ENCODE peak calls at places on chromosomes 4 and X, in five cellular contexts. One of them, this sample, is unnamed.

GRCh38 chr4:113406723-113407016 is 354.9 kb downstream of the CAMK2D start:
- DNase-seq in ACHN: no peak
- DNase-seq in type B pancreatic cell: no peak
- DNase-seq in activated naive CD8-positive, alpha-beta T cell treated with anti-CD3 and anti-CD28 coated beads, Interleukin-2, amount 50 U/mL, for 24 hours: no peak
- DNase-seq in HEK293T: no peak
- DNase-seq in this sample: no peak

GRCh38 chrX:27915617-27916016 is 65.6 kb downstream of the DCAF8L1 start:
- DNase-seq in activated naive CD8-positive, alpha-beta T cell treated with anti-CD3 and anti-CD28 coated beads, Interleukin-2, amount 50 U/mL, for 24 hours: no peak
- DNase-seq in ACHN: no peak
- DNase-seq in HEK293T: no peak
- DNase-seq in type B pancreatic cell: no peak
- DNase-seq in this sample: no peak

GRCh38 chr4:95050980-95051688 is 293.4 kb downstream of the BMPR1B start:
- DNase-seq in activated naive CD8-positive, alpha-beta T cell treated with anti-CD3 and anti-CD28 coated beads, Interleukin-2, amount 50 U/mL, for 24 hours: no peak
- DNase-seq in ACHN: no peak
- DNase-seq in HEK293T: peak; percentile 32
- DNase-seq in type B pancreatic cell: no peak
- DNase-seq in this sample: peak; percentile 29

GRCh38 chrX:152817082-152817744 is 13.3 kb downstream of the CETN2 start:
- DNase-seq in type B pancreatic cell: no peak
- DNase-seq in activated naive CD8-positive, alpha-beta T cell treated with anti-CD3 and anti-CD28 coated beads, Interleukin-2, amount 50 U/mL, for 24 hours: peak; percentile 7
- DNase-seq in HEK293T: peak; percentile 61
- DNase-seq in ACHN: peak; percentile 13
- DNase-seq in this sample: peak; percentile 33

GRCh38 chr4:96389752-96390151 is 549.9 kb downstream of the PDHA2 start:
- DNase-seq in activated naive CD8-positive, alpha-beta T cell treated with anti-CD3 and anti-CD28 coated beads, Interleukin-2, amount 50 U/mL, for 24 hours: no peak
- DNase-seq in type B pancreatic cell: no peak
- DNase-seq in ACHN: no peak
- DNase-seq in HEK293T: no peak
- DNase-seq in this sample: no peak

GRCh38 chr4:100087743-100088142 is 102.5 kb downstream of the DDIT4L start:
- DNase-seq in type B pancreatic cell: no peak
- DNase-seq in activated naive CD8-positive, alpha-beta T cell treated with anti-CD3 and anti-CD28 coated beads, Interleukin-2, amount 50 U/mL, for 24 hours: no peak
- DNase-seq in ACHN: no peak
- DNase-seq in HEK293T: no peak
- DNase-seq in this sample: no peak

GRCh38 chr4:150244600-150244999 is 166.4 kb downstream of the DCLK2 start:
- DNase-seq in ACHN: peak; percentile 69
- DNase-seq in type B pancreatic cell: no peak
- DNase-seq in HEK293T: peak; percentile 53
- DNase-seq in activated naive CD8-positive, alpha-beta T cell treated with anti-CD3 and anti-CD28 coated beads, Interleukin-2, amount 50 U/mL, for 24 hours: no peak
- DNase-seq in this sample: peak; percentile 52

GRCh38 chr4:61740950-61741638 is 541.0 kb downstream of the ADGRL3 start:
- DNase-seq in activated naive CD8-positive, alpha-beta T cell treated with anti-CD3 and anti-CD28 coated beads, Interleukin-2, amount 50 U/mL, for 24 hours: no peak
- DNase-seq in type B pancreatic cell: no peak
- DNase-seq in HEK293T: no peak
- DNase-seq in ACHN: no peak
- DNase-seq in this sample: no peak

GRCh38 chr4:185811509-185812364 is at the start of gene SORBS2:
- DNase-seq in HEK293T: peak; percentile 21
- DNase-seq in activated naive CD8-positive, alpha-beta T cell treated with anti-CD3 and anti-CD28 coated beads, Interleukin-2, amount 50 U/mL, for 24 hours: no peak
- DNase-seq in type B pancreatic cell: no peak
- DNase-seq in ACHN: peak; percentile 79
- DNase-seq in this sample: peak; percentile 75

GRCh38 chr4:158302076-158302866 is 92.0 kb downstream of the TMEM144 start:
- DNase-seq in activated naive CD8-positive, alpha-beta T cell treated with anti-CD3 and anti-CD28 coated beads, Interleukin-2, amount 50 U/mL, for 24 hours: no peak
- DNase-seq in HEK293T: no peak
- DNase-seq in type B pancreatic cell: no peak
- DNase-seq in ACHN: no peak
- DNase-seq in this sample: no peak

GRCh38 chr4:134952305-134952704 is 750.7 kb upstream of the PABPC4L start:
- DNase-seq in ACHN: no peak
- DNase-seq in activated naive CD8-positive, alpha-beta T cell treated with anti-CD3 and anti-CD28 coated beads, Interleukin-2, amount 50 U/mL, for 24 hours: no peak
- DNase-seq in type B pancreatic cell: no peak
- DNase-seq in HEK293T: no peak
- DNase-seq in this sample: no peak

GRCh38 chr4:73729534-73730165 is 10.7 kb upstream of the CXCL8 start:
- DNase-seq in activated naive CD8-positive, alpha-beta T cell treated with anti-CD3 and anti-CD28 coated beads, Interleukin-2, amount 50 U/mL, for 24 hours: no peak
- DNase-seq in type B pancreatic cell: no peak
- DNase-seq in HEK293T: peak; percentile 63
- DNase-seq in ACHN: peak; percentile 78
- DNase-seq in this sample: peak; percentile 70

GRCh38 chr4:72714482-72715279 is 145.7 kb upstream of the ADAMTS3 start:
- DNase-seq in activated naive CD8-positive, alpha-beta T cell treated with anti-CD3 and anti-CD28 coated beads, Interleukin-2, amount 50 U/mL, for 24 hours: no peak
- DNase-seq in HEK293T: no peak
- DNase-seq in ACHN: no peak
- DNase-seq in type B pancreatic cell: no peak
- DNase-seq in this sample: no peak

GRCh38 chr4:73486497-73486896 is 5.0 kb downstream of the AFM start:
- DNase-seq in HEK293T: no peak
- DNase-seq in type B pancreatic cell: no peak
- DNase-seq in activated naive CD8-positive, alpha-beta T cell treated with anti-CD3 and anti-CD28 coated beads, Interleukin-2, amount 50 U/mL, for 24 hours: no peak
- DNase-seq in ACHN: no peak
- DNase-seq in this sample: no peak

GRCh38 chrX:42237956-42238355 is 314.6 kb upstream of the CASK start:
- DNase-seq in ACHN: no peak
- DNase-seq in activated naive CD8-positive, alpha-beta T cell treated with anti-CD3 and anti-CD28 coated beads, Interleukin-2, amount 50 U/mL, for 24 hours: no peak
- DNase-seq in HEK293T: no peak
- DNase-seq in type B pancreatic cell: no peak
- DNase-seq in this sample: no peak

GRCh38 chr4:174210952-174211490 is 72.4 kb downstream of the FBXO8 start:
- DNase-seq in HEK293T: no peak
- DNase-seq in type B pancreatic cell: no peak
- DNase-seq in ACHN: no peak
- DNase-seq in activated naive CD8-positive, alpha-beta T cell treated with anti-CD3 and anti-CD28 coated beads, Interleukin-2, amount 50 U/mL, for 24 hours: no peak
- DNase-seq in this sample: no peak

GRCh38 chr4:94457692-94458106 is 6.0 kb downstream of the PDLIM5 start:
- DNase-seq in activated naive CD8-positive, alpha-beta T cell treated with anti-CD3 and anti-CD28 coated beads, Interleukin-2, amount 50 U/mL, for 24 hours: no peak
- DNase-seq in HEK293T: no peak
- DNase-seq in type B pancreatic cell: no peak
- DNase-seq in ACHN: peak; percentile 63
- DNase-seq in this sample: peak; percentile 37

GRCh38 chr4:102322736-102323135 is 22.5 kb downstream of the SLC39A8 start:
- DNase-seq in HEK293T: no peak
- DNase-seq in type B pancreatic cell: no peak
- DNase-seq in activated naive CD8-positive, alpha-beta T cell treated with anti-CD3 and anti-CD28 coated beads, Interleukin-2, amount 50 U/mL, for 24 hours: no peak
- DNase-seq in ACHN: no peak
- DNase-seq in this sample: no peak

GRCh38 chr4:83489711-83490326 is 4.9 kb upstream of the ABRAXAS1 start:
- DNase-seq in type B pancreatic cell: no peak
- DNase-seq in ACHN: no peak
- DNase-seq in activated naive CD8-positive, alpha-beta T cell treated with anti-CD3 and anti-CD28 coated beads, Interleukin-2, amount 50 U/mL, for 24 hours: no peak
- DNase-seq in HEK293T: no peak
- DNase-seq in this sample: no peak

GRCh38 chrX:336227-336626 is 17.6 kb upstream of the GTPBP6 start:
- DNase-seq in type B pancreatic cell: no peak
- DNase-seq in ACHN: no peak
- DNase-seq in activated naive CD8-positive, alpha-beta T cell treated with anti-CD3 and anti-CD28 coated beads, Interleukin-2, amount 50 U/mL, for 24 hours: no peak
- DNase-seq in HEK293T: no peak
- DNase-seq in this sample: no peak

GRCh38 chr4:5545271-5545670 is 163.1 kb downstream of the EVC2 start:
- DNase-seq in type B pancreatic cell: no peak
- DNase-seq in ACHN: no peak
- DNase-seq in HEK293T: no peak
- DNase-seq in activated naive CD8-positive, alpha-beta T cell treated with anti-CD3 and anti-CD28 coated beads, Interleukin-2, amount 50 U/mL, for 24 hours: no peak
- DNase-seq in this sample: no peak

GRCh38 chrX:47456080-47456479 is 26.9 kb downstream of the ZNF41 start:
- DNase-seq in type B pancreatic cell: no peak
- DNase-seq in activated naive CD8-positive, alpha-beta T cell treated with anti-CD3 and anti-CD28 coated beads, Interleukin-2, amount 50 U/mL, for 24 hours: no peak
- DNase-seq in HEK293T: no peak
- DNase-seq in ACHN: no peak
- DNase-seq in this sample: no peak

GRCh38 chr4:83231620-83232056 is 53.0 kb downstream of the COQ2 start:
- DNase-seq in activated naive CD8-positive, alpha-beta T cell treated with anti-CD3 and anti-CD28 coated beads, Interleukin-2, amount 50 U/mL, for 24 hours: peak; percentile 29
- DNase-seq in HEK293T: no peak
- DNase-seq in ACHN: no peak
- DNase-seq in type B pancreatic cell: no peak
- DNase-seq in this sample: no peak

GRCh38 chrX:96906741-96907140 is 23.0 kb downstream of the RPA4 start:
- DNase-seq in activated naive CD8-positive, alpha-beta T cell treated with anti-CD3 and anti-CD28 coated beads, Interleukin-2, amount 50 U/mL, for 24 hours: no peak
- DNase-seq in HEK293T: no peak
- DNase-seq in type B pancreatic cell: no peak
- DNase-seq in ACHN: no peak
- DNase-seq in this sample: no peak

GRCh38 chr4:163395758-163396157 is 52.1 kb downstream of the NPY5R start:
- DNase-seq in activated naive CD8-positive, alpha-beta T cell treated with anti-CD3 and anti-CD28 coated beads, Interleukin-2, amount 50 U/mL, for 24 hours: no peak
- DNase-seq in HEK293T: no peak
- DNase-seq in type B pancreatic cell: no peak
- DNase-seq in ACHN: peak; percentile 24
- DNase-seq in this sample: no peak

GRCh38 chrX:74449937-74450330 is 28.6 kb downstream of the SLC16A2 start:
- DNase-seq in activated naive CD8-positive, alpha-beta T cell treated with anti-CD3 and anti-CD28 coated beads, Interleukin-2, amount 50 U/mL, for 24 hours: no peak
- DNase-seq in HEK293T: no peak
- DNase-seq in type B pancreatic cell: no peak
- DNase-seq in ACHN: no peak
- DNase-seq in this sample: no peak

GRCh38 chrX:155612312-155613224 is at the start of gene TMLHE:
- DNase-seq in ACHN: peak; percentile 43
- DNase-seq in type B pancreatic cell: peak; percentile 75
- DNase-seq in HEK293T: peak; percentile 76
- DNase-seq in activated naive CD8-positive, alpha-beta T cell treated with anti-CD3 and anti-CD28 coated beads, Interleukin-2, amount 50 U/mL, for 24 hours: peak; percentile 71
- DNase-seq in this sample: peak; percentile 69

GRCh38 chr4:146333895-146334262 is 119.5 kb downstream of the REELD1 start:
- DNase-seq in activated naive CD8-positive, alpha-beta T cell treated with anti-CD3 and anti-CD28 coated beads, Interleukin-2, amount 50 U/mL, for 24 hours: no peak
- DNase-seq in type B pancreatic cell: no peak
- DNase-seq in HEK293T: no peak
- DNase-seq in ACHN: no peak
- DNase-seq in this sample: no peak

GRCh38 chrX:7146703-7147430 is 645 bp upstream of the STS start:
- DNase-seq in activated naive CD8-positive, alpha-beta T cell treated with anti-CD3 and anti-CD28 coated beads, Interleukin-2, amount 50 U/mL, for 24 hours: no peak
- DNase-seq in type B pancreatic cell: no peak
- DNase-seq in HEK293T: no peak
- DNase-seq in ACHN: no peak
- DNase-seq in this sample: no peak

GRCh38 chrX:146967296-146967695 is 152.8 kb upstream of the CXorf51A start:
- DNase-seq in HEK293T: no peak
- DNase-seq in activated naive CD8-positive, alpha-beta T cell treated with anti-CD3 and anti-CD28 coated beads, Interleukin-2, amount 50 U/mL, for 24 hours: no peak
- DNase-seq in type B pancreatic cell: no peak
- DNase-seq in ACHN: no peak
- DNase-seq in this sample: no peak

GRCh38 chrX:372856-373640 is 13.7 kb downstream of the PPP2R3B start:
- DNase-seq in activated naive CD8-positive, alpha-beta T cell treated with anti-CD3 and anti-CD28 coated beads, Interleukin-2, amount 50 U/mL, for 24 hours: no peak
- DNase-seq in type B pancreatic cell: no peak
- DNase-seq in HEK293T: no peak
- DNase-seq in ACHN: no peak
- DNase-seq in this sample: no peak

This sample was measured in iPS-NIHi11.